ENCODE peak calls at places on chromosomes 7 and 10, in five cellular contexts. A, P, H, F and D are unnamed samples.

GRCh38 chr7:74449809-74450397 is 3.8 kb upstream of the GTF2IRD1 start:
- DNase-seq in A (peak; percentile 88), P (peak; percentile 84), H (peak; percentile 97), F (peak; percentile 20), D (peak; percentile 61)

GRCh38 chr7:120611959-120612358 is 246.0 kb downstream of the TSPAN12 start:
- DNase-seq in A (no peak), P (no peak), H (no peak), F (no peak), D (no peak)

GRCh38 chr10:15351099-15351820 is 19.8 kb downstream of the FAM171A1 start:
- DNase-seq in A (no peak), P (no peak), H (no peak), F (no peak), D (no peak)

GRCh38 chr10:27529010-27529783 is 25.1 kb downstream of the RAB18 start:
- DNase-seq in A (no peak), P (peak; percentile 70), H (no peak), F (no peak), D (no peak)

GRCh38 chr10:65350619-65351018 is 1575.2 kb upstream of the LRRTM3 start:
- DNase-seq in A (no peak), P (no peak), H (no peak), F (no peak), D (no peak)

GRCh38 chr7:75064801-75065200 is 8.8 kb downstream of the RCC1L start:
- DNase-seq in A (no peak), P (no peak), H (no peak), F (no peak), D (no peak)

GRCh38 chr10:28149760-28150159 is 150.9 kb upstream of the ODAD2 start:
- DNase-seq in A (no peak), P (no peak), H (no peak), F (no peak), D (no peak)

GRCh38 chr10:132410779-132411532 is 14.0 kb downstream of the PWWP2B start:
- DNase-seq in A (no peak), P (no peak), H (no peak), F (no peak), D (no peak)

GRCh38 chr7:22664988-22665798 is 61.8 kb upstream of the IL6 start:
- DNase-seq in A (no peak), P (no peak), H (no peak), F (no peak), D (no peak)

GRCh38 chr7:94452257-94452656 is 57.4 kb upstream of the CASD1 start:
- DNase-seq in A (no peak), P (no peak), H (no peak), F (no peak), D (no peak)

GRCh38 chr10:68231916-68232315 is at the start of gene ATOH7:
- DNase-seq in A (peak; percentile 33), P (no peak), H (peak; percentile 57), F (no peak), D (no peak)

GRCh38 chr7:110544199-110544598 is 546.7 kb upstream of the LRRN3 start:
- DNase-seq in A (no peak), P (no peak), H (no peak), F (no peak), D (no peak)

GRCh38 chr10:70561051-70561450 is 41.5 kb downstream of the PRF1 start:
- DNase-seq in A (no peak), P (no peak), H (no peak), F (no peak), D (no peak)

GRCh38 chr10:13882112-13882711 is 295.4 kb downstream of the PRPF18 start:
- DNase-seq in A (no peak), P (no peak), H (peak; percentile 65), F (no peak), D (no peak)

GRCh38 chr10:21593986-21594385 is 60.0 kb downstream of the MLLT10 start:
- DNase-seq in A (no peak), P (no peak), H (no peak), F (no peak), D (no peak)

GRCh38 chr7:4014649-4015048 is 667.4 kb upstream of the FOXK1 start:
- DNase-seq in A (no peak), P (no peak), H (no peak), F (no peak), D (no peak)

GRCh38 chr7:111499027-111499426 is 63.3 kb downstream of the IMMP2L start:
- DNase-seq in A (no peak), P (peak; percentile 46), H (no peak), F (no peak), D (peak; percentile 28)

GRCh38 chr10:10361486-10361885 is 656.2 kb upstream of the CELF2 start:
- DNase-seq in A (peak; percentile 20), P (no peak), H (no peak), F (no peak), D (no peak)

GRCh38 chr10:75624632-75625031 is 193.2 kb downstream of the LRMDA start:
- DNase-seq in A (no peak), P (no peak), H (no peak), F (no peak), D (no peak)

GRCh38 chr7:127690337-127690736 is 38.3 kb downstream of the SND1 start:
- DNase-seq in A (no peak), P (no peak), H (no peak), F (no peak), D (no peak)

GRCh38 chr10:104109908-104110662 is 11.9 kb upstream of the SFR1 start:
- DNase-seq in A (no peak), P (no peak), H (no peak), F (peak; percentile 40), D (peak; percentile 35)

GRCh38 chr7:74452748-74453320 is 872 bp upstream of the GTF2IRD1 start:
- DNase-seq in A (no peak), P (peak; percentile 39), H (no peak), F (no peak), D (peak; percentile 65)

GRCh38 chr10:100380400-100380799 is 33.4 kb downstream of the SCD start:
- DNase-seq in A (no peak), P (no peak), H (no peak), F (no peak), D (no peak)

GRCh38 chr10:52599586-52600200 is 172.9 kb downstream of the MBL2 start:
- DNase-seq in A (no peak), P (no peak), H (no peak), F (no peak), D (no peak)

GRCh38 chr10:129223363-129223762 is 243.7 kb upstream of the MGMT start:
- DNase-seq in A (no peak), P (no peak), H (no peak), F (no peak), D (no peak)

DNA sequence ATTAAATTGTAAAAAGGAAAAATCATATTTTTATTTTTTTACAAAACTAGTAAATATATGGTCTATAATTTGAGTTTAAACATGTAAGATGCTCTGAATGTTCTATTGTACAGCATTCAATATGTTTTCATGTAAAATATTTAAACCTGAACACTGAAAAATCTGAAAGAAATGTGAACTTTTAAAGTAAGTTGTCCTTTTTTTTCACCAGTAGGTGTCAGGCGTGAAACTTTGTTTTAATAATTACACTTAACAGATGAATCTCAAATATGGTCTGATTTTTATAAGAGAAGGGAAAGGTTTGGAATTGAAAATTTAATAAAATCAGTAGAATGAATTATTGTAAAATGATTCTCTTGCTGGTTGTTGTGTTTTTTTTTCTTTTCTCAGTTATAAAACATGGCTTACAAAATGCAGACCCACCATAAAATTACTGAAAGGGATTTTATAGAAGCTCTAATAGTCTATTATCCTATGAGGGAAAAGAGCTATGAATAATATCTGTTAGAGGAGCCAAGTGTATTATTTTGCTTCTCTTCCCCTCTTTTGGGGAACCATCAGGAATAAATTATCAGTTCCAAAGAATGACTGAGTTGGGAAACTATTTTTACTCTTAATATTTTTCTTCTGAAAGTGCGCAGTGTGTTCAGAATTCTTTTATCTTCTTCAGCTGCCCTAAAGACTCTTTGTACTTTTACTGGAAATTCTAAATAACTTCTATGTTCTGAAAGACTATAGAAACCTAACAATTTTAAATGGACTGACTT is 217.7 kb upstream of the FZD1 start:
- DNase-seq in A (no peak), P (no peak), H (no peak), F (no peak), D (no peak)
- TF ChIP-seq ATF2 in A (no peak), P (no peak), H (no peak), F (no peak), D (no peak)

GRCh38 chr7:24717694-24718320 is 39.5 kb downstream of the GSDME start:
- DNase-seq in A (no peak), P (no peak), H (peak; percentile 31), F (no peak), D (no peak)
- TF ChIP-seq ATF2 in A (no peak), P (no peak), H (no peak), F (no peak), D (no peak)

DNA sequence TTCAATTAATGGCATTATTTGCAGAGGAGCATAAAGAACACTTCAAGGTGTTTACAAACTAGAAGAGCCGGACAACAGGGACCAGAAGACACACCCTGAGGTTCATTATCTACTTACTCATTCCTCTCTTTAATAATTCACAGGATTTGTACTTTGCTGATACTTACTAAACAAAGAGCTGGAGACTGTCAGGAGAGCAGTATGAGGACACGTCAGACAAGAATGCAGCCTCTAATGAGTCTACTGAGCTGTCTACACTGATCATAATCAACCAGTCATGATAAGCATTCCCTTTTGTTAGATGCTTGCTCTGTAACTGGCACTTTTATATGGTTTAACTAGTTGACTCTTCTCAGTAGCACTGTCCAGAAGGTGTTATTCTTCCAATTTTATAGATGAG is 243.4 kb upstream of the CDC14C start:
- DNase-seq in A (no peak), P (no peak), H (no peak), F (no peak), D (no peak)
- TF ChIP-seq ATF2 in A (no peak), P (no peak), H (no peak), F (no peak), D (no peak)

GRCh38 chr10:23198940-23199767 is 7.0 kb downstream of the PTF1A start:
- DNase-seq in A (peak; percentile 78), P (no peak), H (peak; percentile 89), F (no peak), D (peak; percentile 6)
- TF ChIP-seq ATF2 in A (no peak), P (no peak), H (no peak), F (no peak), D (no peak)

GRCh38 chr10:84265378-84265777 is 20.5 kb downstream of the RGR start:
- DNase-seq in A (no peak), P (no peak), H (no peak), F (no peak), D (no peak)

GRCh38 chr10:84270708-84271107 is 25.9 kb downstream of the RGR start:
- DNase-seq in A (no peak), P (no peak), H (no peak), F (no peak), D (no peak)

GRCh38 chr10:84269773-84270172 is 24.9 kb downstream of the RGR start:
- DNase-seq in A (no peak), P (no peak), H (no peak), F (no peak), D (no peak)

GRCh38 chr10:84264611-84265141 is 19.8 kb downstream of the RGR start:
- DNase-seq in A (peak; percentile 84), P (peak; percentile 75), H (peak; percentile 87), F (no peak), D (peak; percentile 41)

GRCh38 chr10:84267503-84268126 is 22.8 kb downstream of the RGR start:
- DNase-seq in A (peak; percentile 86), P (peak; percentile 60), H (peak; percentile 89), F (no peak), D (peak; percentile 13)
- TF ChIP-seq ATF2 in A (no peak), P (no peak), H (no peak), F (no peak), D (no peak)

GRCh38 chr7:140677496-140677895 is 4.8 kb downstream of the ADCK2 start:
- DNase-seq in A (no peak), P (no peak), H (no peak), F (no peak), D (no peak)
- TF ChIP-seq ATF2 in A (no peak), P (no peak), H (no peak), F (no peak), D (no peak)

GRCh38 chr10:43282881-43283280 is 16.0 kb upstream of the RASGEF1A start:
- DNase-seq in A (peak; percentile 84), P (peak; percentile 33), H (peak; percentile 91), F (no peak), D (no peak)
- TF ChIP-seq ATF2 in A (no peak), P (no peak), H (no peak), F (no peak), D (no peak)